ENCODE peak calls at places on chromosomes 6 and 20, in eight cellular contexts. A is ascending aorta, C is PC-9, Z is body of pancreas, T is thoracic aorta, F is osteoblast, O is colonic mucosa, M is mammary epithelial cell. K is an unnamed sample.
A peak's percentile ranks its signal among the peaks of the same experiment; 100 is the strongest.

GRCh38 chr6:36954262-36954931 is at the start of gene PI16:
- DNase-seq in A (peak; percentile 54), Z (no peak), C (no peak), F (peak; percentile 78), O (no peak), T (no peak), M (no peak), K (no peak)

GRCh38 chr6:63466242-63466733 is 106.0 kb upstream of the LOC128125822 start:
- DNase-seq in M (no peak), Z (no peak), C (no peak), O (no peak), A (no peak), F (no peak), T (no peak), K (no peak)

GRCh38 chr6:77292564-77293546 is 170.4 kb downstream of the HTR1B start:
- DNase-seq in Z (no peak), C (peak; percentile 40), M (peak; percentile 78), O (no peak), T (no peak), F (no peak), A (no peak), K (no peak)

GRCh38 chr20:23143098-23143497 is 57.0 kb upstream of the CD93 start:
- DNase-seq in C (peak; percentile 37), M (peak; percentile 76), A (peak; percentile 92), T (peak; percentile 53), Z (no peak), O (no peak), F (peak; percentile 93), K (peak; percentile 72)

GRCh38 chr6:24910850-24911712 is 24.7 kb downstream of the RIPOR2 start:
- DNase-seq in O (no peak), M (peak; percentile 12), A (peak; percentile 71), F (peak; percentile 87), T (no peak), C (peak; percentile 28), Z (peak; percentile 38), K (no peak)

GRCh38 chr20:48668451-48668946 is 159.3 kb downstream of the PREX1 start:
- DNase-seq in Z (no peak), F (peak; percentile 83), C (peak; percentile 65), T (no peak), A (no peak), M (no peak), O (no peak), K (no peak)

GRCh38 chr20:48769111-48769879 is 58.5 kb downstream of the PREX1 start:
- DNase-seq in Z (no peak), O (no peak), T (no peak), M (no peak), A (no peak), C (no peak), F (no peak), K (no peak)

GRCh38 chr6:110618591-110619267 is 142.3 kb upstream of the SLC22A16 start:
- DNase-seq in A (no peak), O (no peak), M (no peak), F (no peak), T (no peak), Z (no peak), C (no peak), K (no peak)

GRCh38 chr6:48916523-48917050 is 546.5 kb downstream of the MMUT start:
- DNase-seq in Z (no peak), T (no peak), A (no peak), M (no peak), F (no peak), C (no peak), O (no peak), K (no peak)

GRCh38 chr6:136115941-136116340 is 134.2 kb downstream of the MTFR2 start:
- DNase-seq in A (no peak), C (no peak), M (no peak), O (no peak), F (no peak), Z (no peak), T (no peak), K (no peak)

GRCh38 chr6:46983007-46983411 is 59.1 kb downstream of the ADGRF1 start:
- DNase-seq in Z (no peak), A (no peak), M (peak; percentile 85), F (no peak), O (no peak), C (peak; percentile 14), T (no peak), K (no peak)
- TF ChIP-seq CTCF in Z (no peak), A (no peak), M (peak; percentile 9), F (no peak), O (no peak), C (peak; percentile 36), T (no peak), K (peak; percentile 51)

DNA sequence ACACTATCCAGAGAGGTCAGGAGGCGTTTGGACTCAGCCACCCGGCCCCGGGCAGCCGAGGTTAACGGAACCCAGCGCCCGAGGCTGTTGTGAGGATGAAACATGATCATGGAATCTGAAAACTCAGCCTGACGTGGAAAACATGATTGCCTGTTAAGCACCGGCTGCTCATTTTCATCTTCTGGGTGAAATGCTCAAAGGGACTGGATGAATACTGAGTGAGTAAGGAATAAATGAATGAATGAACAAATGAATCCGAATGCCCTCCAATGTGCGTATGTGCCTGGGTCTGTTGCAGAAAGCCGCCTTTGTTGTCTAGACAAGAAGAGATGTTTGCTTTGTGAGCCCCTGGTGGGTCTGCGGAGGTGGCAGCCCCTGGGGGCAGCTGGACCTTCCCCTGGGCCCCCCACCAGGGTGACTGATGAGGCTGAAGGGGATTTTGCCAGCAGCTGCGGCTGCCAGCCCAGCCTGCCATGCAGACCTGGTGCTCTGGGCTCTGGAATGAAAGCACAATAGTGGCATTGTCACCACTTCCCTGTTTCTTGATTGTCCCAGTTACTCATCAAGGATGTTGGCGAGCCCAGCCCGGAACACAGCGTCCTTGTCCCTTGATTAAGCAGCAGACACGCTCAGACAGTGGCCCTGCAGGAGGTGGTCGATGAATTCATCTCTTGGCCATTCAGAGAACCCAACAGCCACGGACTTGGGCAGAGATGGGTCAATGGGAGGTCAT is 211.1 kb downstream of the ANKRD60 start:
- DNase-seq in T (no peak), Z (peak; percentile 69), M (peak; percentile 95), A (peak; percentile 63), C (peak; percentile 80), O (peak; percentile 68), F (peak; percentile 94), K (peak; percentile 93)
- H3K27me3 ChIP-seq in T (no peaks in the 10 kb centered on the region), Z (no peaks in the 10 kb centered on the region), M (no peaks in the 10 kb centered on the region), A (no peaks in the 10 kb centered on the region), C (no peaks in the 10 kb centered on the region), O (no peaks in the 10 kb centered on the region), F (no peaks in the 10 kb centered on the region), K (no peaks in the 10 kb centered on the region)

GRCh38 chr6:35729722-35730121 is 7.1 kb upstream of the ARMC12 start:
- DNase-seq in T (no peak), C (no peak), O (peak; percentile 57), Z (no peak), A (no peak), F (no peak), M (no peak), K (no peak)
- H3K4me1 ChIP-seq in T (peaks cover 69% of the 10 kb centered on the region), C (peaks cover 24% of the 10 kb centered on the region), O (peaks cover 55% of the 10 kb centered on the region), Z (peaks cover 94% of the 10 kb centered on the region), A (peaks cover 60% of the 10 kb centered on the region), F (peaks cover 34% of the 10 kb centered on the region), M (peaks cover 85% of the 10 kb centered on the region), K (peaks cover 73% of the 10 kb centered on the region)

GRCh38 chr20:6173481-6173880 is 50.7 kb upstream of the FERMT1 start:
- DNase-seq in T (no peak), Z (no peak), F (no peak), C (no peak), A (no peak), O (no peak), M (no peak), K (no peak)

GRCh38 chr20:6184086-6184485 is 61.3 kb upstream of the FERMT1 start:
- DNase-seq in O (no peak), T (no peak), F (no peak), Z (no peak), A (no peak), M (no peak), C (no peak), K (no peak)

GRCh38 chr20:6180531-6180930 is 57.7 kb upstream of the FERMT1 start:
- DNase-seq in A (no peak), C (no peak), T (no peak), O (no peak), Z (no peak), F (no peak), M (no peak), K (no peak)

GRCh38 chr20:6178537-6178936 is 55.7 kb upstream of the FERMT1 start:
- DNase-seq in C (no peak), O (no peak), T (no peak), A (no peak), F (peak; percentile 43), M (peak; percentile 32), Z (no peak), K (no peak)
- TF ChIP-seq CTCF in C (peak; percentile 60), O (no peak), T (peak; percentile 26), A (peak; percentile 52), F (peak; percentile 52), M (peak; percentile 36), Z (no peak), K (peak; percentile 73)

GRCh38 chr20:63316502-63316921 is 23.5 kb downstream of the COL20A1 start:
- DNase-seq in C (no peak), T (no peak), Z (peak; percentile 5), M (no peak), O (no peak), F (peak; percentile 94), A (peak; percentile 38), K (no peak)

GRCh38 chr20:63317061-63317460 is 24.1 kb downstream of the COL20A1 start:
- DNase-seq in M (no peak), Z (no peak), T (no peak), C (no peak), A (peak; percentile 11), O (no peak), F (no peak), K (peak; percentile 56)

GRCh38 chr20:63319164-63320040 is 26.4 kb downstream of the COL20A1 start:
- DNase-seq in C (no peak), M (no peak), A (peak; percentile 49), T (no peak), Z (no peak), F (no peak), O (no peak), K (peak; percentile 87)

GRCh38 chr20:63318391-63319163 is 25.6 kb downstream of the COL20A1 start:
- DNase-seq in Z (no peak), C (no peak), F (no peak), M (no peak), A (peak; percentile 45), O (no peak), T (no peak), K (peak; percentile 78)

GRCh38 chr20:63317601-63318291 is 24.8 kb downstream of the COL20A1 start:
- DNase-seq in O (no peak), T (no peak), A (peak; percentile 30), F (no peak), C (no peak), M (no peak), Z (no peak), K (peak; percentile 80)
- H3K27me3 ChIP-seq in O (no peaks in the 10 kb centered on the region), T (no peaks in the 10 kb centered on the region), A (no peaks in the 10 kb centered on the region), F (no peaks in the 10 kb centered on the region), C (peaks cover 93% of the 10 kb centered on the region), M (peaks cover 6% of the 10 kb centered on the region), Z (no peaks in the 10 kb centered on the region), K (peaks cover 22% of the 10 kb centered on the region)